ENCODE peak calls at places on chromosomes 6 and 20, in seven cellular contexts. One of them, this sample, is unnamed.

GRCh38 chr20:44295995-44296394 is 15.0 kb downstream of the FITM2 start:
- DNase-seq in mammary epithelial cell: no peak
- DNase-seq in thoracic aorta: no peak
- DNase-seq in heart left ventricle: peak; percentile 45
- DNase-seq in OCI-LY7: no peak
- DNase-seq in pancreas: no peak
- DNase-seq in adipocyte: no peak
- DNase-seq in this sample: no peak

GRCh38 chr20:16518068-16518783 is 55.0 kb downstream of the KIF16B start:
- DNase-seq in mammary epithelial cell: peak; percentile 47
- DNase-seq in thoracic aorta: no peak
- DNase-seq in heart left ventricle: no peak
- DNase-seq in OCI-LY7: peak; percentile 55
- DNase-seq in pancreas: no peak
- DNase-seq in adipocyte: peak; percentile 46
- DNase-seq in this sample: peak; percentile 12

GRCh38 chr6:37514840-37515239 is 15.1 kb upstream of the CCDC167 start:
- DNase-seq in mammary epithelial cell: no peak
- DNase-seq in thoracic aorta: no peak
- DNase-seq in heart left ventricle: no peak
- DNase-seq in OCI-LY7: no peak
- DNase-seq in pancreas: no peak
- DNase-seq in adipocyte: no peak
- DNase-seq in this sample: no peak

GRCh38 chr20:3461191-3461874 is 9.5 kb upstream of the ATRN start:
- DNase-seq in mammary epithelial cell: no peak
- DNase-seq in thoracic aorta: no peak
- DNase-seq in heart left ventricle: no peak
- DNase-seq in OCI-LY7: no peak
- DNase-seq in pancreas: no peak
- DNase-seq in adipocyte: peak; percentile 39
- DNase-seq in this sample: no peak

GRCh38 chr20:19737025-19737424 is 21.0 kb upstream of the RIN2 start:
- DNase-seq in mammary epithelial cell: peak; percentile 98
- DNase-seq in thoracic aorta: no peak
- DNase-seq in heart left ventricle: no peak
- DNase-seq in OCI-LY7: no peak
- DNase-seq in pancreas: no peak
- DNase-seq in adipocyte: peak; percentile 69
- DNase-seq in this sample: no peak

GRCh38 chr6:117521785-117522502 is 39.5 kb downstream of the DCBLD1 start:
- DNase-seq in mammary epithelial cell: no peak
- DNase-seq in thoracic aorta: no peak
- DNase-seq in heart left ventricle: no peak
- DNase-seq in OCI-LY7: no peak
- DNase-seq in pancreas: no peak
- DNase-seq in adipocyte: peak; percentile 38
- DNase-seq in this sample: no peak

GRCh38 chr6:138824482-138825134 is 28.7 kb downstream of the ECT2L start:
- DNase-seq in mammary epithelial cell: peak; percentile 52
- DNase-seq in thoracic aorta: no peak
- DNase-seq in heart left ventricle: no peak
- DNase-seq in OCI-LY7: no peak
- DNase-seq in pancreas: no peak
- DNase-seq in adipocyte: no peak
- DNase-seq in this sample: no peak

GRCh38 chr20:58084966-58085365 is 143.5 kb downstream of the ANKRD60 start:
- DNase-seq in mammary epithelial cell: peak; percentile 60
- DNase-seq in thoracic aorta: no peak
- DNase-seq in heart left ventricle: no peak
- DNase-seq in OCI-LY7: no peak
- DNase-seq in pancreas: no peak
- DNase-seq in adipocyte: no peak
- DNase-seq in this sample: peak; percentile 35

GRCh38 chr6:127222418-127222817 is 44.2 kb upstream of the RNF146 start:
- DNase-seq in mammary epithelial cell: no peak
- DNase-seq in thoracic aorta: no peak
- DNase-seq in heart left ventricle: no peak
- DNase-seq in OCI-LY7: no peak
- DNase-seq in pancreas: no peak
- DNase-seq in adipocyte: no peak
- DNase-seq in this sample: no peak

GRCh38 chr6:39892490-39893129 is 41.7 kb downstream of the MOCS1 start:
- DNase-seq in mammary epithelial cell: peak; percentile 17
- DNase-seq in thoracic aorta: peak; percentile 18
- DNase-seq in heart left ventricle: peak; percentile 61
- DNase-seq in OCI-LY7: peak; percentile 48
- DNase-seq in pancreas: peak; percentile 65
- DNase-seq in adipocyte: peak; percentile 78
- DNase-seq in this sample: peak; percentile 17

GRCh38 chr6:105389543-105389942 is 13.3 kb downstream of the PREP start:
- DNase-seq in mammary epithelial cell: no peak
- DNase-seq in thoracic aorta: no peak
- DNase-seq in heart left ventricle: no peak
- DNase-seq in OCI-LY7: no peak
- DNase-seq in pancreas: no peak
- DNase-seq in adipocyte: no peak
- DNase-seq in this sample: no peak

GRCh38 chr6:43334466-43335095 is 26.0 kb upstream of the CRIP3 start:
- DNase-seq in mammary epithelial cell: peak; percentile 47
- DNase-seq in thoracic aorta: no peak
- DNase-seq in heart left ventricle: no peak
- DNase-seq in OCI-LY7: peak; percentile 41
- DNase-seq in pancreas: no peak
- DNase-seq in adipocyte: peak; percentile 83
- DNase-seq in this sample: no peak

GRCh38 chr6:137112067-137112355 is 61.4 kb downstream of the IL22RA2 start:
- DNase-seq in mammary epithelial cell: peak; percentile 80
- DNase-seq in thoracic aorta: no peak
- DNase-seq in heart left ventricle: no peak
- DNase-seq in OCI-LY7: no peak
- DNase-seq in pancreas: no peak
- DNase-seq in adipocyte: peak; percentile 63
- DNase-seq in this sample: peak; percentile 76

GRCh38 chr6:12245763-12246720 is 44.1 kb upstream of the EDN1 start:
- DNase-seq in mammary epithelial cell: peak; percentile 38
- DNase-seq in thoracic aorta: no peak
- DNase-seq in heart left ventricle: no peak
- DNase-seq in OCI-LY7: no peak
- DNase-seq in pancreas: no peak
- DNase-seq in adipocyte: peak; percentile 36
- DNase-seq in this sample: no peak

GRCh38 chr6:151445482-151445881 is 6.4 kb downstream of the RMND1 start:
- DNase-seq in mammary epithelial cell: no peak
- DNase-seq in thoracic aorta: no peak
- DNase-seq in heart left ventricle: no peak
- DNase-seq in OCI-LY7: no peak
- DNase-seq in pancreas: no peak
- DNase-seq in adipocyte: peak; percentile 77
- DNase-seq in this sample: no peak

GRCh38 chr6:6701864-6702263 is 113.3 kb downstream of the LY86 start:
- DNase-seq in mammary epithelial cell: no peak
- DNase-seq in thoracic aorta: no peak
- DNase-seq in heart left ventricle: no peak
- DNase-seq in OCI-LY7: no peak
- DNase-seq in pancreas: no peak
- DNase-seq in adipocyte: no peak
- DNase-seq in this sample: no peak

GRCh38 chr6:150915868-150916267 is 50.4 kb downstream of the MTHFD1L start:
- DNase-seq in mammary epithelial cell: peak; percentile 8
- DNase-seq in thoracic aorta: no peak
- DNase-seq in heart left ventricle: no peak
- DNase-seq in OCI-LY7: no peak
- DNase-seq in pancreas: no peak
- DNase-seq in adipocyte: no peak
- DNase-seq in this sample: no peak

GRCh38 chr20:53238121-53238660 is 266.0 kb downstream of the TSHZ2 start:
- DNase-seq in mammary epithelial cell: no peak
- DNase-seq in thoracic aorta: no peak
- DNase-seq in heart left ventricle: no peak
- DNase-seq in OCI-LY7: no peak
- DNase-seq in pancreas: no peak
- DNase-seq in adipocyte: no peak
- DNase-seq in this sample: no peak

GRCh38 chr6:66949191-66949661 is 1242.2 kb upstream of the EYS start:
- DNase-seq in mammary epithelial cell: no peak
- DNase-seq in thoracic aorta: no peak
- DNase-seq in heart left ventricle: no peak
- DNase-seq in OCI-LY7: no peak
- DNase-seq in pancreas: peak; percentile 21
- DNase-seq in adipocyte: no peak
- DNase-seq in this sample: no peak

GRCh38 chr6:40916816-40917215 is 122.2 kb downstream of the UNC5CL start:
- DNase-seq in mammary epithelial cell: no peak
- DNase-seq in thoracic aorta: no peak
- DNase-seq in heart left ventricle: no peak
- DNase-seq in OCI-LY7: no peak
- DNase-seq in pancreas: no peak
- DNase-seq in adipocyte: no peak
- DNase-seq in this sample: no peak

GRCh38 chr6:77017537-77017936 is 445.8 kb downstream of the HTR1B start:
- DNase-seq in mammary epithelial cell: no peak
- DNase-seq in thoracic aorta: no peak
- DNase-seq in heart left ventricle: no peak
- DNase-seq in OCI-LY7: no peak
- DNase-seq in pancreas: no peak
- DNase-seq in adipocyte: no peak
- DNase-seq in this sample: no peak

GRCh38 chr6:6683964-6684363 is 95.4 kb downstream of the LY86 start:
- DNase-seq in mammary epithelial cell: no peak
- DNase-seq in thoracic aorta: no peak
- DNase-seq in heart left ventricle: no peak
- DNase-seq in OCI-LY7: no peak
- DNase-seq in pancreas: no peak
- DNase-seq in adipocyte: no peak
- DNase-seq in this sample: no peak

GRCh38 chr20:62356948-62357667 is 10.0 kb downstream of the LAMA5 start:
- DNase-seq in mammary epithelial cell: peak; percentile 58
- DNase-seq in thoracic aorta: peak; percentile 65
- DNase-seq in heart left ventricle: peak; percentile 92
- DNase-seq in OCI-LY7: no peak
- DNase-seq in pancreas: peak; percentile 70
- DNase-seq in adipocyte: peak; percentile 47
- DNase-seq in this sample: peak; percentile 97
- H3K36me3 ChIP-seq in mammary epithelial cell: peaks cover 3% of the 10 kb centered on the region
- H3K36me3 ChIP-seq in thoracic aorta: peaks cover 3% of the 10 kb centered on the region
- H3K36me3 ChIP-seq in heart left ventricle: no peaks in the 10 kb centered on the region
- H3K36me3 ChIP-seq in OCI-LY7: peaks cover 7% of the 10 kb centered on the region
- H3K36me3 ChIP-seq in pancreas: no peaks in the 10 kb centered on the region
- H3K36me3 ChIP-seq in adipocyte: no peaks in the 10 kb centered on the region
- H3K36me3 ChIP-seq in this sample: peaks cover 42% of the 10 kb centered on the region

GRCh38 chr20:36932476-36933426 is 18.8 kb downstream of the SAMHD1 start:
- DNase-seq in mammary epithelial cell: no peak
- DNase-seq in thoracic aorta: no peak
- DNase-seq in heart left ventricle: no peak
- DNase-seq in OCI-LY7: no peak
- DNase-seq in pancreas: no peak
- DNase-seq in adipocyte: peak; percentile 79
- DNase-seq in this sample: no peak
- H3K36me3 ChIP-seq in mammary epithelial cell: no peaks in the 10 kb centered on the region
- H3K36me3 ChIP-seq in thoracic aorta: peaks cover 46% of the 10 kb centered on the region
- H3K36me3 ChIP-seq in heart left ventricle: peaks cover under 1% of the 10 kb centered on the region
- H3K36me3 ChIP-seq in OCI-LY7: peaks cover 47% of the 10 kb centered on the region
- H3K36me3 ChIP-seq in pancreas: peaks cover 9% of the 10 kb centered on the region
- H3K36me3 ChIP-seq in adipocyte: peaks cover 70% of the 10 kb centered on the region
- H3K36me3 ChIP-seq in this sample: no peaks in the 10 kb centered on the region

DNA sequence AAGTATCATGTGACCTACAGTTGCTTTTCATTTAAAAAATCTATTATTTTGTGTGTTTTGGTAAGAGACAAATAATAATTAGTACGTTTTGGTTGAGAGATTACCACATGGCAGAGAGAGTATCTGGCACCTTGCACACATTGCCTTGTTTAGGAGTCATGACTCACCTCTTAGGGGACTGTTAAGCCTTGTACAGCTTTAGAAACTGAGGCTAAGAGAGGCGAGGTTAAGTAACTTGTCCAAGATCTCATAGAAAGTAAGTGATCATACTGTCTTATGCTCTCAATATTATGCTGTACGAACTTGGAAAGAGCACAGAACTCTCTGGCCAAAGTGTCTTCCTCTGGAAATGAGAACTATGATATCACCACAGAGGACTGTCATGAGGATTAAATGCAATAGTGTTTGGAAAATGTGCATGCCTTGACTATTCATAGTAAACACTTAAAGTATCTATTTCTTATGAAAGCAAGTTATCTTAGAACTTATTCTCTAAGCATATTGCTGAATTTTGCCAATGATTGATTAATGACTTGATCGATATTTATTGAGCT is 249.1 kb downstream of the UTRN start:
- DNase-seq in mammary epithelial cell: no peak
- DNase-seq in thoracic aorta: no peak
- DNase-seq in heart left ventricle: no peak
- DNase-seq in OCI-LY7: no peak
- DNase-seq in pancreas: no peak
- DNase-seq in adipocyte: peak; percentile 4
- DNase-seq in this sample: no peak
- H3K36me3 ChIP-seq in mammary epithelial cell: peaks cover 5% of the 10 kb centered on the region
- H3K36me3 ChIP-seq in thoracic aorta: peaks cover 5% of the 10 kb centered on the region
- H3K36me3 ChIP-seq in heart left ventricle: no peaks in the 10 kb centered on the region
- H3K36me3 ChIP-seq in OCI-LY7: no peaks in the 10 kb centered on the region
- H3K36me3 ChIP-seq in pancreas: peaks cover 11% of the 10 kb centered on the region
- H3K36me3 ChIP-seq in adipocyte: peaks cover 44% of the 10 kb centered on the region
- H3K36me3 ChIP-seq in this sample: no peaks in the 10 kb centered on the region

GRCh38 chr6:18245642-18246041 is 18.7 kb downstream of the DEK start:
- DNase-seq in mammary epithelial cell: peak; percentile 47
- DNase-seq in thoracic aorta: no peak
- DNase-seq in heart left ventricle: no peak
- DNase-seq in OCI-LY7: no peak
- DNase-seq in pancreas: no peak
- DNase-seq in adipocyte: no peak
- DNase-seq in this sample: no peak

GRCh38 chr6:18245079-18245478 is 19.3 kb downstream of the DEK start:
- DNase-seq in mammary epithelial cell: no peak
- DNase-seq in thoracic aorta: no peak
- DNase-seq in heart left ventricle: no peak
- DNase-seq in OCI-LY7: no peak
- DNase-seq in pancreas: no peak
- DNase-seq in adipocyte: no peak
- DNase-seq in this sample: no peak

GRCh38 chr6:18248698-18249097 is 15.6 kb downstream of the DEK start:
- DNase-seq in mammary epithelial cell: no peak
- DNase-seq in thoracic aorta: no peak
- DNase-seq in heart left ventricle: no peak
- DNase-seq in OCI-LY7: no peak
- DNase-seq in pancreas: no peak
- DNase-seq in adipocyte: no peak
- DNase-seq in this sample: no peak

GRCh38 chr6:18246205-18246604 is 18.1 kb downstream of the DEK start:
- DNase-seq in mammary epithelial cell: peak; percentile 45
- DNase-seq in thoracic aorta: no peak
- DNase-seq in heart left ventricle: no peak
- DNase-seq in OCI-LY7: no peak
- DNase-seq in pancreas: no peak
- DNase-seq in adipocyte: no peak
- DNase-seq in this sample: no peak

DNA sequence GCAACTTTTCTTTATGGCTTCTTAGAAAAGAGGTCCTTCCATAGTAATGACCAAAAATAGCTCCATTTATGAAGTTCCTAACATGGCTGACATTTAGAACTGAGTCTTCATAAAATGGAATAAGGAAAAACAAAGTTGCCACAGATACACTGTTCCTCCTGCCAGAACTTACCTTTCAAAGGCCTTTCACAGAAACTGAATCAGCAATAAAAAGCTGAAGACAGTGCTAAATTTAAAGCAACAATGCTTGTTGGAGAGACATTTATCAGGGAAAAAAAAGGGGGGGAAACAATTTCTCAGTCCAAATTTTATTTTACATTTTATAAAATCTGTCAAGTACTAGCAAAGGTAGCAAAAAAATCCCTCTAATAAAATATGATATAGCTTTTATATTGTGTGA is 17.3 kb downstream of the DEK start:
- DNase-seq in mammary epithelial cell: no peak
- DNase-seq in thoracic aorta: no peak
- DNase-seq in heart left ventricle: no peak
- DNase-seq in OCI-LY7: no peak
- DNase-seq in pancreas: no peak
- DNase-seq in adipocyte: no peak
- DNase-seq in this sample: no peak
- H3K36me3 ChIP-seq in mammary epithelial cell: peaks cover 41% of the 10 kb centered on the region
- H3K36me3 ChIP-seq in thoracic aorta: peaks cover 5% of the 10 kb centered on the region
- H3K36me3 ChIP-seq in heart left ventricle: no peaks in the 10 kb centered on the region
- H3K36me3 ChIP-seq in OCI-LY7: peaks cover 100% of the 10 kb centered on the region
- H3K36me3 ChIP-seq in pancreas: peaks cover 61% of the 10 kb centered on the region
- H3K36me3 ChIP-seq in adipocyte: peaks cover 62% of the 10 kb centered on the region
- H3K36me3 ChIP-seq in this sample: peaks cover 92% of the 10 kb centered on the region